ENCODE peak calls at places on chromosomes 16 and 17, in eight cellular contexts. B, E, T, H, A, L, F and R are unnamed samples.

GRCh38 chr17:29617481-29618271 is 5.0 kb downstream of the CORO6 start:
- DNase-seq in H (peak), L (peak), E (peak), B (peak), T (peak), F (no peak), A (peak), R (no peak)

GRCh38 chr16:21638573-21638975 is 13.8 kb downstream of the IGSF6 start:
- DNase-seq in T (peak), F (no peak), L (no peak), H (peak), E (no peak), B (no peak), A (no peak), R (no peak)

GRCh38 chr17:6554871-6555330 is 1.5 kb downstream of the PITPNM3 start:
- DNase-seq in A (no peak), L (no peak), H (peak), F (no peak), E (no peak), B (no peak), T (no peak), R (no peak)

GRCh38 chr17:44198721-44199552 is 747 bp downstream of the ATXN7L3 start:
- DNase-seq in A (peak), F (peak), L (no peak), H (peak), E (no peak), T (peak), B (peak), R (no peak)

GRCh38 chr17:82803606-82804005 is 36.2 kb downstream of the ZNF750 start:
- DNase-seq in B (no peak), T (no peak), F (no peak), H (no peak), L (no peak), E (no peak), A (no peak), R (no peak)

GRCh38 chr17:45580914-45581313 is 90.4 kb upstream of the PLEKHM1 start:
- DNase-seq in F (no peak), L (no peak), A (no peak), T (peak), H (no peak), E (no peak), B (no peak), R (no peak)

GRCh38 chr16:1102921-1103648 is 7.0 kb upstream of the C1QTNF8 start:
- DNase-seq in B (peak), T (peak), L (peak), F (peak), E (no peak), H (peak), A (peak), R (no peak)

GRCh38 chr17:64492481-64493109 is 4.3 kb downstream of the POLG2 start:
- DNase-seq in B (no peak), H (no peak), L (no peak), A (no peak), T (peak), E (no peak), F (peak), R (no peak)

GRCh38 chr16:82936941-82937551 is 310.3 kb downstream of the CDH13 start:
- DNase-seq in H (no peak), B (no peak), T (peak), E (no peak), L (no peak), A (no peak), F (no peak), R (no peak)

GRCh38 chr17:14805348-14805747 is 459.8 kb downstream of the PMP22 start:
- DNase-seq in E (no peak), F (no peak), A (no peak), B (no peak), L (no peak), H (no peak), T (no peak), R (no peak)

GRCh38 chr17:8503807-8504206 is 68.1 kb downstream of the NDEL1 start:
- DNase-seq in B (no peak), H (no peak), T (no peak), F (no peak), L (no peak), A (no peak), E (no peak), R (no peak)

GRCh38 chr16:17518441-17518840 is 47.7 kb upstream of the XYLT1 start:
- DNase-seq in F (no peak), L (no peak), E (no peak), B (no peak), H (no peak), A (no peak), T (no peak), R (no peak)

GRCh38 chr17:72764632-72765041 is 327.9 kb downstream of the SLC39A11 start:
- DNase-seq in B (no peak), L (no peak), T (no peak), E (no peak), F (no peak), H (no peak), A (no peak), R (no peak)

GRCh38 chr16:30980068-30980371 is 5.0 kb upstream of the HSD3B7 start:
- DNase-seq in T (no peak), E (no peak), B (no peak), A (no peak), H (no peak), F (no peak), L (no peak), R (no peak)

GRCh38 chr17:8225813-8226535 is 15.6 kb upstream of the AURKB start:
- DNase-seq in E (no peak), H (peak), T (peak), B (peak), F (peak), L (peak), A (peak), R (no peak)

GRCh38 chr16:61024180-61024900 is 1011.9 kb downstream of the CDH8 start:
- DNase-seq in E (no peak), B (no peak), T (no peak), L (no peak), H (no peak), A (no peak), F (peak), R (no peak)

GRCh38 chr17:7281953-7282751 is 634 bp downstream of the SLC2A4 start:
- DNase-seq in F (no peak), A (no peak), L (no peak), T (no peak), B (no peak), E (no peak), H (no peak), R (no peak)

GRCh38 chr17:74125160-74125559 is 78.3 kb upstream of the RPL38 start:
- DNase-seq in L (no peak), T (no peak), E (no peak), A (no peak), F (no peak), H (no peak), B (no peak), R (peak)

GRCh38 chr17:68599091-68599872 is 1.9 kb downstream of the FAM20A start:
- DNase-seq in A (no peak), L (no peak), B (no peak), F (no peak), H (no peak), T (peak), E (no peak), R (no peak)

GRCh38 chr16:84498859-84499620 is 5.4 kb downstream of the MEAK7 start:
- DNase-seq in T (no peak), A (no peak), B (no peak), H (no peak), E (peak), F (no peak), L (no peak), R (no peak)

GRCh38 chr16:88103011-88103410 is 151.8 kb downstream of the BANP start:
- DNase-seq in T (no peak), L (no peak), B (no peak), H (no peak), E (no peak), F (no peak), A (no peak), R (no peak)

GRCh38 chr17:8151120-8151640 is 1.0 kb downstream of the PER1 start:
- DNase-seq in B (peak), L (peak), F (peak), E (peak), A (peak), H (no peak), T (peak), R (peak)

GRCh38 chr17:46949291-46950174 is 26.6 kb downstream of the GOSR2 start:
- DNase-seq in E (no peak), T (no peak), F (no peak), L (no peak), H (no peak), A (no peak), B (no peak), R (no peak)

GRCh38 chr17:6748617-6749016 is 7.2 kb upstream of the XAF1 start:
- DNase-seq in F (no peak), E (no peak), A (no peak), T (no peak), B (no peak), L (no peak), H (no peak), R (no peak)

GRCh38 chr17:73855933-73856332 is 211.7 kb upstream of the SDK2 start:
- DNase-seq in F (peak), E (no peak), A (no peak), L (no peak), H (no peak), B (no peak), T (no peak), R (no peak)

GRCh38 chr16:22684282-22685161 is 129.4 kb upstream of the HS3ST2 start:
- DNase-seq in A (no peak), H (no peak), E (no peak), T (no peak), L (no peak), F (no peak), B (no peak), R (no peak)

GRCh38 chr17:1908699-1909309 is 79.0 kb downstream of the RPA1 start:
- DNase-seq in A (peak), T (peak), F (peak), L (peak), E (no peak), B (peak), H (peak), R (peak)

GRCh38 chr16:57620316-57621231 is 7.9 kb upstream of the ADGRG1 start:
- DNase-seq in B (no peak), F (no peak), H (peak), L (no peak), T (no peak), A (peak), E (peak), R (no peak)